ENCODE peak calls at places on chromosomes 7 and 10, in nine cellular contexts. E is cardiac muscle cell, U is IMR-90, T is amniotic stem cell, I is cardiac fibroblast, K is lower leg skin, D is adrenal gland, M is GDM1, Z is kidney. O is an unnamed sample.

GRCh38 chr10:131214521-131215244 is 96.8 kb downstream of the TCERG1L start:
- DNase-seq in E (no peak), U (no peak), T (no peak), I (no peak), K (peak; percentile 50), D (no peak), M (no peak), Z (peak; percentile 58), O (no peak)

GRCh38 chr7:44733708-44734481 is 14.8 kb upstream of the ZMIZ2 start:
- DNase-seq in E (peak; percentile 55), U (peak; percentile 85), T (peak; percentile 43), I (peak; percentile 56), K (no peak), D (no peak), M (no peak), Z (no peak), O (peak; percentile 69)

GRCh38 chr7:151134743-151135524 is 32.6 kb downstream of the GBX1 start:
- DNase-seq in E (no peak), U (no peak), T (no peak), I (no peak), K (no peak), D (no peak), M (no peak), Z (no peak), O (no peak)

GRCh38 chr7:75951506-75951905 is 36.6 kb downstream of the POR start:
- DNase-seq in E (peak; percentile 89), U (peak; percentile 68), T (no peak), I (peak; percentile 83), K (no peak), D (no peak), M (no peak), Z (peak; percentile 73), O (peak; percentile 62)

GRCh38 chr7:37495574-37496184 is 47.0 kb upstream of the ELMO1 start:
- DNase-seq in E (peak; percentile 74), U (peak; percentile 13), T (no peak), I (peak; percentile 64), K (no peak), D (no peak), M (no peak), Z (no peak), O (peak; percentile 37)

GRCh38 chr10:23826399-23826798 is 382.5 kb upstream of the KIAA1217 start:
- DNase-seq in E (peak; percentile 7), U (no peak), T (no peak), I (peak; percentile 1), K (no peak), D (peak; percentile 26), M (peak; percentile 1), Z (no peak), O (no peak)

GRCh38 chr10:124992462-124993344 is 50.8 kb downstream of the ZRANB1 start:
- DNase-seq in E (peak; percentile 88), U (peak; percentile 63), T (no peak), I (peak; percentile 89), K (no peak), D (peak; percentile 79), M (peak; percentile 40), Z (peak; percentile 88), O (peak; percentile 58)

GRCh38 chr10:62934258-62934657 is 118.1 kb upstream of the EGR2 start:
- DNase-seq in E (no peak), U (no peak), T (no peak), I (no peak), K (no peak), D (no peak), M (no peak), Z (no peak), O (no peak)

GRCh38 chr7:791481-791880 is 40.8 kb upstream of the SUN1 start:
- DNase-seq in E (no peak), U (no peak), T (no peak), I (no peak), K (no peak), D (no peak), M (no peak), Z (peak; percentile 15), O (no peak)

GRCh38 chr10:21526184-21526951 is 886 bp upstream of the SKIDA1 start:
- DNase-seq in E (peak; percentile 92), U (peak; percentile 64), T (no peak), I (peak; percentile 92), K (peak; percentile 97), D (peak; percentile 86), M (peak; percentile 89), Z (peak; percentile 96), O (no peak)

GRCh38 chr7:101134399-101134980 is 7.6 kb downstream of the SERPINE1 start:
- DNase-seq in E (peak; percentile 72), U (no peak), T (no peak), I (peak; percentile 70), K (no peak), D (no peak), M (no peak), Z (no peak), O (no peak)

GRCh38 chr7:128215739-128216138 is 25.3 kb upstream of the LEP start:
- DNase-seq in E (peak; percentile 85), U (peak; percentile 18), T (no peak), I (peak; percentile 81), K (no peak), D (no peak), M (no peak), Z (no peak), O (peak; percentile 11)

GRCh38 chr10:122282909-122283308 is 11.8 kb downstream of the BTBD16 start:
- DNase-seq in E (no peak), U (no peak), T (no peak), I (no peak), K (peak; percentile 80), D (no peak), M (no peak), Z (no peak), O (no peak)

GRCh38 chr10:35194906-35195305 is 68.3 kb downstream of the CREM start:
- DNase-seq in E (peak; percentile 72), U (peak; percentile 91), T (no peak), I (peak; percentile 78), K (no peak), D (no peak), M (no peak), Z (no peak), O (no peak)

GRCh38 chr7:136869006-136869961 is 832 bp downstream of the CHRM2 start:
- DNase-seq in E (peak; percentile 9), U (peak; percentile 59), T (no peak), I (no peak), K (peak; percentile 82), D (no peak), M (no peak), Z (peak; percentile 68), O (no peak)

GRCh38 chr7:76062254-76062653 is 14.3 kb downstream of the MDH2 start:
- DNase-seq in E (no peak), U (no peak), T (no peak), I (no peak), K (no peak), D (no peak), M (no peak), Z (peak; percentile 43), O (no peak)

GRCh38 chr7:80463272-80463920 is 48.5 kb downstream of the GNAT3 start:
- DNase-seq in E (peak; percentile 26), U (peak; percentile 62), T (no peak), I (peak; percentile 21), K (no peak), D (no peak), M (no peak), Z (no peak), O (no peak)

GRCh38 chr7:91367812-91368578 is 103.8 kb downstream of the FZD1 start:
- DNase-seq in E (no peak), U (no peak), T (no peak), I (no peak), K (no peak), D (no peak), M (no peak), Z (no peak), O (no peak)

GRCh38 chr10:112160834-112161233 is 22.7 kb downstream of the GPAM start:
- DNase-seq in E (no peak), U (no peak), T (no peak), I (no peak), K (no peak), D (no peak), M (no peak), Z (no peak), O (no peak)

GRCh38 chr7:84193787-84194186 is 802 bp downstream of the SEMA3A start:
- DNase-seq in E (no peak), U (no peak), T (no peak), I (no peak), K (no peak), D (no peak), M (no peak), Z (no peak), O (no peak)

GRCh38 chr10:43461950-43462349 is 25.0 kb downstream of the ZNF487 start:
- DNase-seq in E (peak; percentile 90), U (peak; percentile 85), T (peak; percentile 60), I (peak; percentile 90), K (no peak), D (peak; percentile 47), M (peak; percentile 52), Z (no peak), O (peak; percentile 70)

GRCh38 chr10:61634711-61635110 is 28.0 kb upstream of the CABCOCO1 start:
- DNase-seq in E (peak; percentile 37), U (peak; percentile 58), T (no peak), I (peak; percentile 41), K (no peak), D (no peak), M (no peak), Z (no peak), O (peak; percentile 70)

GRCh38 chr7:30476401-30477145 is 2.0 kb downstream of the NOD1 start:
- DNase-seq in E (peak; percentile 58), U (no peak), T (no peak), I (peak; percentile 68), K (no peak), D (no peak), M (no peak), Z (no peak), O (no peak)

GRCh38 chr7:33813331-33813730 is 92.0 kb upstream of the BMPER start:
- DNase-seq in E (peak; percentile 79), U (no peak), T (no peak), I (peak; percentile 62), K (no peak), D (no peak), M (no peak), Z (no peak), O (no peak)

GRCh38 chr7:106419455-106420182 is 134.8 kb upstream of the NAMPT start:
- DNase-seq in E (peak; percentile 49), U (no peak), T (no peak), I (no peak), K (no peak), D (no peak), M (no peak), Z (no peak), O (no peak)

GRCh38 chr7:36283711-36284130 is 105.9 kb upstream of the ANLN start:
- DNase-seq in E (no peak), U (no peak), T (no peak), I (no peak), K (no peak), D (no peak), M (peak; percentile 94), Z (peak; percentile 82), O (no peak)

GRCh38 chr7:110568388-110568787 is 522.5 kb upstream of the LRRN3 start:
- DNase-seq in E (no peak), U (no peak), T (no peak), I (no peak), K (no peak), D (no peak), M (no peak), Z (no peak), O (no peak)

GRCh38 chr10:69588358-69588757 is 15.1 kb upstream of the NEUROG3 start:
- DNase-seq in E (no peak), U (no peak), T (no peak), I (no peak), K (peak; percentile 29), D (no peak), M (no peak), Z (no peak), O (no peak)

GRCh38 chr7:107165341-107165740 is 3.5 kb upstream of the HBP1 start:
- DNase-seq in E (no peak), U (no peak), T (no peak), I (no peak), K (no peak), D (no peak), M (no peak), Z (no peak), O (no peak)

GRCh38 chr10:90028312-90028711 is 326.9 kb downstream of the KIF20B start:
- DNase-seq in E (no peak), U (no peak), T (no peak), I (no peak), K (no peak), D (no peak), M (no peak), Z (no peak), O (no peak)